ENCODE peak calls at places on chromosome 15, in four cellular contexts. A, T, E and M are unnamed samples.
A peak's percentile ranks its signal among the peaks of the same experiment; 100 is the strongest.

GRCh38 chr15:70268698-70269251 is 171.1 kb upstream of the TLE3 start:
- DNase-seq in E (peak; percentile 21), A (no peak), T (no peak), M (no peak)

GRCh38 chr15:85597155-85597815 is 197.4 kb downstream of the KLHL25 start:
- DNase-seq in T (no peak), A (no peak), E (no peak), M (no peak)

GRCh38 chr15:65333441-65333820 is 29.0 kb downstream of the RNU5B-1 start:
- DNase-seq in T (no peak), A (no peak), E (no peak), M (no peak)

GRCh38 chr15:61724276-61724939 is 335.8 kb downstream of the VPS13C start:
- DNase-seq in E (no peak), A (no peak), T (no peak), M (no peak)

GRCh38 chr15:73697033-73697467 is 12.9 kb downstream of the CD276 start:
- DNase-seq in A (peak; percentile 83), T (no peak), E (peak; percentile 54), M (peak; percentile 86)

GRCh38 chr15:78790027-78790426 is 21.2 kb downstream of the ADAMTS7 start:
- DNase-seq in E (no peak), A (no peak), T (no peak), M (no peak)

GRCh38 chr15:67067930-67068542 is 2.6 kb downstream of the SMAD3 start:
- DNase-seq in A (no peak), T (no peak), E (no peak), M (no peak)

GRCh38 chr15:62316413-62317060 is 151.5 kb upstream of the C2CD4B start:
- DNase-seq in A (no peak), T (no peak), E (no peak), M (no peak)

GRCh38 chr15:98077186-98077585 is 116.7 kb downstream of the ARRDC4 start:
- DNase-seq in A (no peak), E (no peak), T (no peak), M (no peak)

GRCh38 chr15:75817151-75817935 is 25.9 kb upstream of the UBE2Q2 start:
- DNase-seq in A (no peak), E (peak; percentile 12), T (no peak), M (peak; percentile 31)

GRCh38 chr15:62494144-62494543 is 329.1 kb upstream of the C2CD4B start:
- DNase-seq in A (no peak), E (no peak), T (no peak), M (no peak)

GRCh38 chr15:31887246-31887645 is 143.1 kb upstream of the CHRNA7 start:
- DNase-seq in T (no peak), E (peak; percentile 18), A (no peak), M (no peak)

GRCh38 chr15:100787567-100787941 is 92.1 kb upstream of the ALDH1A3 start:
- DNase-seq in A (no peak), E (no peak), T (no peak), M (no peak)

GRCh38 chr15:78067328-78068241 is 9.9 kb downstream of the TBC1D2B start:
- DNase-seq in A (no peak), E (peak; percentile 37), T (no peak), M (no peak)

GRCh38 chr15:98113357-98113756 is 152.9 kb downstream of the ARRDC4 start:
- DNase-seq in T (no peak), A (no peak), E (no peak), M (no peak)

GRCh38 chr15:73899197-73900128 is 26.1 kb downstream of the TBC1D21 start:
- DNase-seq in E (no peak), A (no peak), T (no peak), M (no peak)

GRCh38 chr15:74307827-74308642 is 59.4 kb downstream of the CYP11A1 start:
- DNase-seq in E (peak; percentile 74), T (peak; percentile 53), A (no peak), M (peak; percentile 34)

GRCh38 chr15:73954188-73955145 is 28.2 kb downstream of the LOXL1 start:
- DNase-seq in A (no peak), T (no peak), E (no peak), M (no peak)

GRCh38 chr15:52796228-52796521 is 6.0 kb upstream of the ONECUT1 start:
- DNase-seq in T (no peak), E (no peak), A (no peak), M (no peak)

GRCh38 chr15:77021088-77021481 is 26.2 kb downstream of the PSTPIP1 start:
- DNase-seq in T (no peak), E (no peak), A (no peak), M (no peak)

GRCh38 chr15:48905870-48906269 is 27.9 kb downstream of the EID1 start:
- DNase-seq in E (no peak), T (no peak), A (no peak), M (no peak)

GRCh38 chr15:66763186-66764066 is 61.4 kb downstream of the SMAD6 start:
- DNase-seq in E (no peak), T (no peak), A (no peak), M (no peak)

GRCh38 chr15:40937762-40938529 is 8.8 kb downstream of the DLL4 start:
- DNase-seq in T (peak; percentile 74), E (peak; percentile 38), A (no peak), M (peak; percentile 16)

GRCh38 chr15:83655237-83655616 is 1.3 kb downstream of the ADAMTSL3 start:
- DNase-seq in A (no peak), E (no peak), T (no peak), M (no peak)

GRCh38 chr15:74983725-74984231 is 11.6 kb upstream of the SCAMP5 start:
- DNase-seq in E (no peak), A (no peak), T (no peak), M (no peak)

GRCh38 chr15:47027322-47027946 is 689.9 kb upstream of the SEMA6D start:
- DNase-seq in T (no peak), E (peak; percentile 2), A (no peak), M (no peak)

GRCh38 chr15:70269991-70270751 is 172.5 kb upstream of the TLE3 start:
- DNase-seq in T (no peak), E (no peak), A (no peak), M (no peak)

GRCh38 chr15:41503669-41504010 is 10.0 kb downstream of the ITPKA start:
- DNase-seq in E (no peak), T (no peak), A (no peak), M (no peak)